ENCODE peak calls at places on chromosomes 2 and 18, in six cellular contexts. B is mesenchymal stem cell, F is neuronal stem cell, T is mesendoderm, N is H1, K is trophoblast cell. E is an unnamed sample.

GRCh38 chr2:140863713-140864112 is 1267.1 kb downstream of the LRP1B start:
- DNase-seq in K (no peak), B (peak; percentile 67), T (peak; percentile 75), F (peak; percentile 27), N (no peak), E (peak; percentile 69)

GRCh38 chr2:181985632-181986205 is at the start of gene PPP1R1C:
- DNase-seq in N (no peak), K (no peak), T (no peak), B (no peak), F (peak; percentile 41), E (no peak)

GRCh38 chr2:58938988-58939387 is 697.9 kb upstream of the FANCL start:
- DNase-seq in B (no peak), K (no peak), F (no peak), T (no peak), N (no peak), E (no peak)

GRCh38 chr2:72131916-72132841 is 15.5 kb downstream of the CYP26B1 start:
- DNase-seq in F (no peak), B (no peak), N (peak; percentile 37), T (no peak), K (no peak), E (no peak)

GRCh38 chr2:120401275-120402069 is 55.5 kb downstream of the INHBB start:
- DNase-seq in F (no peak), T (no peak), N (peak; percentile 26), B (no peak), K (no peak), E (no peak)

GRCh38 chr2:239386001-239386670 is 14.7 kb downstream of the HDAC4 start:
- DNase-seq in K (no peak), N (no peak), F (no peak), T (no peak), B (no peak), E (no peak)

GRCh38 chr2:71466301-71467179 is 13.2 kb downstream of the DYSF start:
- DNase-seq in B (peak; percentile 46), T (peak; percentile 47), F (peak; percentile 54), N (peak; percentile 72), K (peak; percentile 30), E (no peak)

GRCh38 chr2:27152796-27153464 is 4.1 kb downstream of the TCF23 start:
- DNase-seq in K (no peak), T (no peak), N (no peak), B (peak; percentile 33), F (no peak), E (peak; percentile 48)

GRCh38 chr18:55328301-55328700 is 259.7 kb downstream of the TCF4 start:
- DNase-seq in N (no peak), K (no peak), T (no peak), F (no peak), B (peak; percentile 31), E (peak; percentile 78)

GRCh38 chr2:163155279-163155883 is 316.8 kb upstream of the KCNH7 start:
- DNase-seq in K (no peak), B (peak; percentile 51), F (peak; percentile 43), N (no peak), T (peak; percentile 46), E (peak; percentile 35)
- H3K4me3 ChIP-seq in K (no peak overlapping the region), B (no peak overlapping the region), F (no peak overlapping the region), N (no peak overlapping the region), T (no peak overlapping the region), E (no peak overlapping the region)

GRCh38 chr2:15985531-15985930 is 45.2 kb downstream of the MYCN start:
- DNase-seq in B (no peak), K (no peak), F (no peak), N (no peak), T (no peak), E (no peak)
- H2AK5ac ChIP-seq in B (no peak overlapping the region), K (peak overlapping the region; percentile 16), F (no peak overlapping the region), N (peak overlapping the region; percentile 100), T (no peak overlapping the region), E (no peak overlapping the region)

DNA sequence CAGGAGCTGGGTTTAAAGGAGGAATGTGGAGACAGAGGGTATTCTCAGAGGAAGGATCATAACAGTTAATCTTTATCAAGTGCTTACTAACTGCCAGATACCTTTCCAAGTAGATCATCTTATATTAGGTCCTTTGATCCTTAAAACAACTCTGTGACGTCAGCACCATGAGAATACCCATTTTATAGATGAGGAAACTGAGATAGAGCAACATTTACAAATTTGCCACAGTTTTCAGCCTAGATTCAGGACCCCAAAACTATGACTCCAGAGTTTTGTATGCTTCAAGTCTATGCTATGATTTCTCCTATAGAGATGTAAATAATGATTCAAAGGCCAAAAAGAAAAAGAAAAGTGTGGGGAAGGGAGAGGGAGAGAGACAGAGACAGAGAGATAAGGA is 2.9 kb downstream of the RFTN2 start:
- DNase-seq in B (no peak), N (no peak), T (peak; percentile 34), F (no peak), K (no peak), E (no peak)
- H3K4me3 ChIP-seq in B (no peak overlapping the region), N (no peak overlapping the region), T (no peak overlapping the region), F (no peak overlapping the region), K (no peak overlapping the region), E (no peak overlapping the region)

DNA sequence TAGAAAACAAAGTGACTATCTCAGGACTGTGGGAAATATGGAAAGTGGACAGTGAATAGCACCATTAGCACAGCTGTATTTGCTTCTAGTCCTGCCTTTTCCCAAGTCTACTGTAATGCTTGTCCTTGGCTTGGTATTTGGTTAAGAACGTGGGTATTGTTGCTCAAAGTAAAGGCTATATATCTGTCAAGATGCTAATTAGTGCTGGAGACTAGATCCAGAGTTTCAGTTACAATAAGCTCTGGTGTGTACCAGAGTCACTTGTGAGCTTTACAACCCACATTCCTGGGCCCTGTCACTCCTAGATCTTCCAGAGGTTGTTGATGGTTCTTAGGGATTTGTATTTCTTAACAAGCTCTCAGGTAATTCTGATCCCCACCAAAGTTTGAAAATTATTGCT is 313.6 kb downstream of the SLC8A1 start:
- DNase-seq in K (no peak), T (no peak), N (no peak), B (no peak), F (no peak), E (no peak)
- H2AK5ac ChIP-seq in K (no peak overlapping the region), T (no peak overlapping the region), N (no peak overlapping the region), B (no peak overlapping the region), F (no peak overlapping the region), E (no peak overlapping the region)

GRCh38 chr2:216490061-216490460 is 8.6 kb upstream of the RPL37A start:
- DNase-seq in K (no peak), F (no peak), B (peak; percentile 55), T (no peak), N (no peak), E (peak; percentile 80)
- H3K4me3 ChIP-seq in K (no peak overlapping the region), F (no peak overlapping the region), B (no peak overlapping the region), T (no peak overlapping the region), N (no peak overlapping the region), E (no peak overlapping the region)

GRCh38 chr2:47075361-47076125 is 79.6 kb downstream of the STPG4 start:
- DNase-seq in N (no peak), T (peak; percentile 67), B (peak; percentile 40), F (no peak), K (no peak), E (peak; percentile 47)
- H2AK5ac ChIP-seq in N (peak overlapping the region; percentile 56), T (peak overlapping the region; percentile 2), B (peak overlapping the region; percentile 61), F (peak overlapping the region; percentile 25), K (peak overlapping the region; percentile 97), E (peak overlapping the region; percentile 100)

GRCh38 chr2:32865399-32866068 is 81.2 kb upstream of the LTBP1 start:
- DNase-seq in K (peak; percentile 82), N (no peak), B (peak; percentile 92), F (no peak), T (no peak), E (peak; percentile 96)
- H3K4me3 ChIP-seq in K (no peak overlapping the region), N (no peak overlapping the region), B (peak overlapping the region; percentile 20), F (no peak overlapping the region), T (no peak overlapping the region), E (no peak overlapping the region)

GRCh38 chr2:16105178-16105663 is 164.9 kb downstream of the MYCN start:
- DNase-seq in N (peak; percentile 60), F (no peak), K (peak; percentile 87), T (no peak), B (no peak), E (no peak)
- H2AK5ac ChIP-seq in N (peak overlapping the region; percentile 100), F (no peak overlapping the region), K (no peak overlapping the region), T (no peak overlapping the region), B (no peak overlapping the region), E (no peak overlapping the region)

GRCh38 chr2:234198976-234199375 is 148.5 kb downstream of the SPP2 start:
- DNase-seq in F (no peak), B (peak; percentile 4), T (no peak), N (no peak), K (no peak), E (peak; percentile 22)
- H3K4me3 ChIP-seq in F (no peak overlapping the region), B (no peak overlapping the region), T (no peak overlapping the region), N (no peak overlapping the region), K (no peak overlapping the region), E (no peak overlapping the region)

GRCh38 chr18:35826477-35826876 is 146.0 kb upstream of the RMP24 start:
- DNase-seq in T (no peak), N (no peak), F (no peak), B (no peak), K (no peak), E (no peak)
- H2AK5ac ChIP-seq in T (no peak overlapping the region), N (peak overlapping the region; percentile 67), F (no peak overlapping the region), B (no peak overlapping the region), K (peak overlapping the region; percentile 26), E (no peak overlapping the region)

E was measured in IMR-90.